ENCODE peak calls at places on chromosomes 12 and 14, in four cellular contexts. Z is NCI-H69, C is PC-3, D is C1 segment of cervical spinal cord. W is an unnamed sample.

GRCh38 chr12:40325349-40325960 is 100.7 kb downstream of the LRRK2 start:
- DNase-seq in Z (peak; percentile 74), C (peak; percentile 58), D (no peak), W (peak; percentile 73)

GRCh38 chr12:4909734-4910501 is at the start of gene KCNA1:
- DNase-seq in Z (peak; percentile 93), C (no peak), D (no peak), W (peak; percentile 14)

GRCh38 chr12:120739821-120740613 is 14.4 kb downstream of the ACADS start:
- DNase-seq in Z (no peak), C (no peak), D (no peak), W (no peak)

GRCh38 chr12:32273063-32273521 is 126.3 kb upstream of the FGD4 start:
- DNase-seq in Z (peak; percentile 85), C (peak; percentile 86), D (no peak), W (no peak)

GRCh38 chr12:30725739-30726138 is 29.0 kb downstream of the CAPRIN2 start:
- DNase-seq in Z (no peak), C (peak; percentile 67), D (no peak), W (peak; percentile 69)

GRCh38 chr12:29889737-29890136 is 106.0 kb upstream of the TMTC1 start:
- DNase-seq in Z (peak; percentile 62), C (peak; percentile 60), D (peak; percentile 0), W (peak; percentile 79)

GRCh38 chr12:39102474-39103209 is 197.3 kb upstream of the CPNE8 start:
- DNase-seq in Z (no peak), C (peak; percentile 86), D (no peak), W (no peak)

GRCh38 chr14:77478029-77478428 is 20.1 kb downstream of the AHSA1 start:
- DNase-seq in Z (no peak), C (no peak), D (no peak), W (no peak)

GRCh38 chr12:97267803-97268202 is 194.8 kb upstream of the RMST start:
- DNase-seq in Z (peak; percentile 61), C (no peak), D (no peak), W (no peak)

GRCh38 chr14:64444984-64445845 is 20.1 kb upstream of the AKAP5 start:
- DNase-seq in Z (peak; percentile 57), C (no peak), D (no peak), W (peak; percentile 78)

GRCh38 chr12:58419905-58420304 is 478.5 kb downstream of the ATP23 start:
- DNase-seq in Z (no peak), C (peak; percentile 11), D (no peak), W (no peak)

GRCh38 chr12:58425481-58426392 is 484.4 kb downstream of the ATP23 start:
- DNase-seq in Z (peak; percentile 91), C (peak; percentile 95), D (no peak), W (peak; percentile 87)

GRCh38 chr14:61812347-61813100 is 50.3 kb downstream of the SNAPC1 start:
- DNase-seq in Z (peak; percentile 72), C (no peak), D (no peak), W (no peak)

GRCh38 chr12:127485528-127485927 is 781.4 kb upstream of the TMEM132C start:
- DNase-seq in Z (peak; percentile 30), C (peak; percentile 98), D (no peak), W (peak; percentile 14)

GRCh38 chr12:11724888-11725310 is 75.4 kb downstream of the ETV6 start:
- DNase-seq in Z (no peak), C (no peak), D (no peak), W (peak; percentile 36)

GRCh38 chr14:75303415-75303814 is 24.8 kb downstream of the FOS start:
- DNase-seq in Z (peak; percentile 83), C (peak; percentile 78), D (peak; percentile 56), W (peak; percentile 84)

GRCh38 chr12:29048787-29049186 is 100.3 kb upstream of the FAR2 start:
- DNase-seq in Z (no peak), C (no peak), D (no peak), W (no peak)

W was measured in A673.